ENCODE peak calls at places on chromosomes 7 and 10, in ten cellular contexts. C, K, B, F, L, S, G, U, I and M are unnamed samples.

GRCh38 chr7:37311282-37311868 is 137.3 kb downstream of the ELMO1 start:
- DNase-seq in L (no peak), C (peak), S (no peak), K (peak), U (no peak), G (no peak), I (peak), B (no peak), F (no peak), M (no peak)

GRCh38 chr10:114708717-114709352 is 50.8 kb upstream of the ABLIM1 start:
- DNase-seq in F (peak), I (peak), K (peak), G (no peak), L (no peak), C (peak), B (no peak), U (no peak), S (no peak), M (no peak)

GRCh38 chr7:170551-171363 is 21.6 kb upstream of the FAM20C start:
- DNase-seq in S (no peak), G (no peak), I (no peak), C (no peak), L (no peak), B (no peak), F (no peak), U (no peak), K (no peak), M (no peak)

GRCh38 chr7:135193615-135194081 is 17.7 kb downstream of the WDR91 start:
- DNase-seq in L (no peak), U (no peak), B (no peak), G (no peak), F (no peak), C (peak), I (peak), S (no peak), K (peak), M (no peak)

GRCh38 chr10:33559105-33559504 is 224.6 kb upstream of the NRP1 start:
- DNase-seq in B (peak), C (peak), F (no peak), K (peak), L (no peak), I (peak), U (no peak), S (no peak), G (no peak), M (peak)

GRCh38 chr10:14244801-14245211 is 85.9 kb downstream of the FRMD4A start:
- DNase-seq in F (no peak), U (no peak), B (no peak), S (no peak), K (peak), L (no peak), C (peak), I (no peak), G (no peak), M (no peak)

GRCh38 chr10:19629559-19629958 is 186.7 kb upstream of the PLXDC2 start:
- DNase-seq in F (peak), L (no peak), C (peak), U (peak), I (peak), B (no peak), K (peak), G (peak), S (no peak), M (no peak)

GRCh38 chr7:5831196-5831595 is 49.4 kb upstream of the OCM start:
- DNase-seq in B (no peak), G (no peak), S (no peak), U (no peak), I (peak), K (peak), L (no peak), F (peak), C (peak), M (no peak)

GRCh38 chr10:102777696-102778530 is 34.2 kb downstream of the WBP1L start:
- DNase-seq in S (no peak), G (no peak), B (no peak), F (peak), U (no peak), K (no peak), L (no peak), I (no peak), C (no peak), M (no peak)

GRCh38 chr7:4807708-4808420 is 32.4 kb downstream of the AP5Z1 start:
- DNase-seq in G (no peak), K (no peak), S (no peak), U (no peak), L (no peak), C (no peak), I (no peak), B (no peak), F (no peak), M (no peak)

GRCh38 chr10:4081691-4082111 is 296.7 kb upstream of the KLF6 start:
- DNase-seq in I (peak), L (no peak), C (peak), K (peak), F (no peak), G (no peak), U (no peak), B (no peak), S (no peak), M (no peak)

GRCh38 chr7:130468612-130469011 is 23.3 kb upstream of the MEST start:
- DNase-seq in B (no peak), G (no peak), C (no peak), U (no peak), L (no peak), F (no peak), S (no peak), I (no peak), K (no peak), M (no peak)

GRCh38 chr7:142739927-142740492 is 9.3 kb upstream of the PRSS1 start:
- DNase-seq in K (peak), G (no peak), B (peak), S (peak), U (no peak), L (no peak), I (peak), F (peak), C (no peak), M (peak)
- TF ChIP-seq CTCF in K (no peak), G (no peak), B (peak), S (peak), U (no peak), L (no peak), I (no peak), F (no peak), C (no peak), M (peak)

GRCh38 chr7:47495269-47495875 is 86.5 kb downstream of the TNS3 start:
- DNase-seq in L (no peak), B (no peak), F (no peak), G (no peak), K (no peak), I (no peak), C (no peak), S (no peak), U (no peak), M (no peak)
- H3K4me3 ChIP-seq in L (no peak), B (no peak), F (no peak), G (no peak), K (no peak), I (no peak), C (no peak), S (peak), U (no peak), M (no peak)

GRCh38 chr10:66649626-66650025 is 276.2 kb upstream of the LRRTM3 start:
- DNase-seq in S (no peak), L (no peak), I (no peak), C (no peak), K (no peak), F (no peak), B (no peak), U (no peak), G (no peak), M (no peak)

GRCh38 chr10:66651308-66652082 is 274.3 kb upstream of the LRRTM3 start:
- DNase-seq in S (no peak), K (no peak), L (no peak), C (no peak), U (no peak), B (no peak), I (no peak), G (no peak), F (no peak), M (no peak)

GRCh38 chr10:66656499-66656898 is 269.3 kb upstream of the LRRTM3 start:
- DNase-seq in F (no peak), B (no peak), I (no peak), L (no peak), K (no peak), U (no peak), S (no peak), G (no peak), C (no peak), M (no peak)

GRCh38 chr10:66654861-66655260 is 271.0 kb upstream of the LRRTM3 start:
- DNase-seq in S (no peak), L (no peak), K (no peak), I (no peak), G (no peak), B (no peak), C (no peak), U (no peak), F (no peak), M (no peak)
- TF ChIP-seq CTCF in S (no peak), L (no peak), K (no peak), I (no peak), G (no peak), B (no peak), C (no peak), U (no peak), F (no peak), M (no peak)

GRCh38 chr7:30502470-30503251 is 2.0 kb downstream of the GGCT start:
- DNase-seq in L (no peak), C (no peak), F (no peak), I (no peak), U (no peak), K (no peak), B (no peak), S (no peak), G (no peak), M (no peak)
- H3K4me3 ChIP-seq in L (no peak), C (no peak), F (peak), I (no peak), U (no peak), K (peak), B (no peak), S (no peak), G (no peak), M (no peak)

GRCh38 chr10:47309403-47310089 is 9.5 kb downstream of the GDF10 start:
- DNase-seq in F (peak), B (no peak), G (no peak), K (no peak), L (no peak), C (no peak), U (no peak), I (no peak), S (no peak), M (no peak)
- TF ChIP-seq CTCF in F (peak), B (peak), G (peak), K (peak), L (peak), C (peak), U (no peak), I (peak), S (peak), M (no peak)

GRCh38 chr7:74272305-74273038 is 16.7 kb upstream of the CLIP2 start:
- DNase-seq in U (no peak), S (no peak), G (peak), K (peak), C (peak), F (peak), B (peak), I (peak), L (no peak), M (peak)
- H3K4me3 ChIP-seq in U (no peak), S (no peak), G (no peak), K (no peak), C (no peak), F (no peak), B (no peak), I (no peak), L (no peak), M (peak)

GRCh38 chr7:101814081-101814995 is 3.1 kb upstream of the CUX1 start:
- DNase-seq in I (peak), F (peak), U (peak), K (peak), S (peak), G (peak), B (peak), C (peak), L (peak), M (peak)

GRCh38 chr7:101816499-101817030 is 861 bp upstream of the CUX1 start:
- DNase-seq in G (peak), F (no peak), I (peak), K (peak), B (peak), L (no peak), U (peak), S (peak), C (peak), M (peak)

GRCh38 chr7:101813414-101814019 is 3.9 kb upstream of the CUX1 start:
- DNase-seq in K (no peak), F (no peak), U (no peak), I (no peak), L (no peak), S (no peak), C (no peak), B (no peak), G (no peak), M (no peak)

GRCh38 chr7:101815826-101816488 is 1.5 kb upstream of the CUX1 start:
- DNase-seq in F (peak), U (peak), L (peak), G (peak), C (peak), I (peak), B (peak), K (peak), S (peak), M (peak)

GRCh38 chr7:101814996-101815825 is 2.2 kb upstream of the CUX1 start:
- DNase-seq in G (peak), L (peak), C (peak), S (peak), F (peak), B (peak), I (no peak), U (peak), K (no peak), M (peak)
- TF ChIP-seq CTCF in G (no peak), L (peak), C (peak), S (peak), F (no peak), B (peak), I (no peak), U (no peak), K (peak), M (peak)